ENCODE peak calls at places on chromosomes 11 and 22, in seven cellular contexts. W is skeletal muscle cell; Q is stomach; H is CD4-positive, CD25-positive, alpha-beta regulatory T cell; I is sigmoid colon; L is iPS DF 6.9; S is RWPE2. M is an unnamed sample.

GRCh38 chr22:23804781-23805291 is 18.1 kb downstream of the SMARCB1 start:
- DNase-seq in W (no peak), Q (no peak), H (no peak), I (no peak), L (no peak), S (no peak), M (no peak)

GRCh38 chr11:105780781-105781525 is 171.1 kb downstream of the GRIA4 start:
- DNase-seq in W (no peak), Q (no peak), H (no peak), I (no peak), L (no peak), S (no peak), M (no peak)

GRCh38 chr11:1350086-1350725 is 39.5 kb upstream of the BRSK2 start:
- DNase-seq in W (no peak), Q (no peak), H (no peak), I (peak; percentile 46), L (no peak), S (no peak), M (no peak)

GRCh38 chr11:18282626-18283025 is 16.6 kb downstream of the SAA1 start:
- DNase-seq in W (no peak), Q (no peak), H (no peak), I (no peak), L (no peak), S (no peak), M (no peak)

GRCh38 chr22:25970348-25970995 is 198.8 kb upstream of the SEZ6L start:
- DNase-seq in W (no peak), Q (no peak), H (no peak), I (no peak), L (no peak), S (no peak), M (peak; percentile 19)

GRCh38 chr22:32623943-32624342 is 149.3 kb downstream of the FBXO7 start:
- DNase-seq in W (peak; percentile 79), Q (peak; percentile 41), H (no peak), I (peak; percentile 90), L (no peak), S (no peak), M (no peak)

GRCh38 chr11:68855205-68855978 is 13.7 kb upstream of the CPT1A start:
- DNase-seq in W (no peak), Q (no peak), H (peak; percentile 29), I (no peak), L (no peak), S (no peak), M (peak; percentile 33)

GRCh38 chr11:57649826-57650738 is at the start of gene YPEL4:
- DNase-seq in W (peak; percentile 61), Q (no peak), H (peak; percentile 76), I (peak; percentile 84), L (no peak), S (no peak), M (no peak)

GRCh38 chr11:15688351-15688792 is 573.6 kb downstream of the INSC start:
- DNase-seq in W (peak; percentile 9), Q (no peak), H (no peak), I (no peak), L (no peak), S (no peak), M (no peak)

GRCh38 chr11:35554491-35555237 is 29.2 kb upstream of the PAMR1 start:
- DNase-seq in W (no peak), Q (no peak), H (no peak), I (no peak), L (no peak), S (no peak), M (no peak)

GRCh38 chr22:24141586-24141985 is 39.7 kb upstream of the SUSD2 start:
- DNase-seq in W (no peak), Q (no peak), H (peak; percentile 59), I (no peak), L (no peak), S (no peak), M (no peak)

GRCh38 chr11:126732981-126733380 is 267.6 kb downstream of the KIRREL3 start:
- DNase-seq in W (no peak), Q (no peak), H (no peak), I (no peak), L (no peak), S (no peak), M (no peak)

GRCh38 chr22:44091021-44091721 is 67.1 kb downstream of the PARVB start:
- DNase-seq in W (no peak), Q (no peak), H (peak; percentile 69), I (peak; percentile 62), L (no peak), S (peak; percentile 30), M (peak; percentile 29)

GRCh38 chr11:93100211-93100610 is 97.6 kb downstream of the SLC36A4 start:
- DNase-seq in W (peak; percentile 25), Q (no peak), H (no peak), I (no peak), L (no peak), S (no peak), M (no peak)

GRCh38 chr11:111091341-111091740 is 154.2 kb upstream of the POU2AF2 start:
- DNase-seq in W (no peak), Q (no peak), H (no peak), I (no peak), L (no peak), S (no peak), M (no peak)

GRCh38 chr11:67057410-67057757 is 737 bp downstream of the RHOD start:
- DNase-seq in W (no peak), Q (no peak), H (no peak), I (no peak), L (no peak), S (no peak), M (no peak)

GRCh38 chr22:26229910-26230309 is 60.6 kb downstream of the SEZ6L start:
- DNase-seq in W (no peak), Q (no peak), H (no peak), I (no peak), L (no peak), S (no peak), M (no peak)

GRCh38 chr11:108933630-108934029 is 268.8 kb downstream of the DDX10 start:
- DNase-seq in W (no peak), Q (no peak), H (no peak), I (no peak), L (no peak), S (no peak), M (no peak)

GRCh38 chr11:123429851-123430735 is at the start of gene GRAMD1B:
- DNase-seq in W (no peak), Q (peak; percentile 47), H (peak; percentile 87), I (no peak), L (peak; percentile 33), S (peak; percentile 65), M (peak; percentile 83)

GRCh38 chr11:84691830-84692229 is 935.3 kb downstream of the DLG2 start:
- DNase-seq in W (no peak), Q (no peak), H (no peak), I (no peak), L (no peak), S (no peak), M (no peak)

GRCh38 chr11:125174057-125174456 is 9.5 kb downstream of the PKNOX2 start:
- DNase-seq in W (no peak), Q (no peak), H (no peak), I (no peak), L (no peak), S (peak; percentile 10), M (no peak)

GRCh38 chr11:2390871-2391662 is 9.5 kb upstream of the TSSC4 start:
- DNase-seq in W (peak; percentile 41), Q (no peak), H (no peak), I (peak; percentile 95), L (no peak), S (no peak), M (peak; percentile 66)

GRCh38 chr11:121723261-121723741 is 270.5 kb upstream of the SORL1-AS1 start:
- DNase-seq in W (no peak), Q (no peak), H (no peak), I (peak; percentile 75), L (no peak), S (no peak), M (peak; percentile 58)

DNA sequence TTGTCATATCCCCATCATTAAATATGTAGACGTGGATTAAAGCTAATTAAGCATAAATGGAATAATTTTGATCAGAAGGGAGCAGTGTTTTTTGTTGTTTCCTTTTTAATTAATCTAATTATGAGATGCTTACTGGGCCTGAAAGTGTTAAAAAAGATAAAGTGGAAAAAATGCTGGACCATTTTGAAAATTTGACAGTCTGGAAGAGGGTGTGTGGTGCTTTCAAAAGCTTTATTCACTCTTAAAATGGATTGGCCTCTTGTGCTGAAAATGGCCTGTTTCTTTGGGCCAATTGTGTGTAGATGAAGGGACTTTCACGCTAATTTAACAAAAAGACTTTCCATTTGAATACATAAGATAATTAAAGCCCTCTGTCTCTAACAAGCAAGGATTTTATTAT is 1.8 kb downstream of the TNRC6B start:
- DNase-seq in W (no peak), Q (no peak), H (no peak), I (no peak), L (no peak), S (no peak), M (no peak)
- H3K4me3 ChIP-seq in W (peak overlapping the region; percentile 73), Q (peak overlapping the region; percentile 54), H (peak overlapping the region; percentile 100), I (peak overlapping the region; percentile 52), L (peak overlapping the region; percentile 10), S (peak overlapping the region; percentile 52), M (peak overlapping the region; percentile 96)

DNA sequence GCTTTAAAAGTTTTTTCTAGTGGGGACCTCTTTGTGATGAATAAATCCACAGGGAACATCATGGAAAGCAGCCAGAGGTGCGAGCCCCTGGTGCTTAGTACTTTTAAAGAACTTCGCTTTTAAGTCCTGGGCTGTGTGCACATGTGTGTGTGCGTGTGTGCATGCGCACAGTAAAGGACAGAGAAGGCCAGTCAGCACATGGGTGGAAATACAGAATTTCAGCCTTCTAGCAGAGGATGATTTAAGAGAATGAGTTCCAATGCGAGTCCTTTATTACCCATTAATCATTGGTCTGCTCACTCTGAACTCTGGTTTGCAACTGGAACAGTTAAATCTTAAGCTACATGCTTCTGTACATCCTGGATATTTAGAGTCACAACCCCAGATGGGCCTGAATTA is 18.9 kb downstream of the TEAD1 start:
- DNase-seq in W (no peak), Q (no peak), H (no peak), I (no peak), L (no peak), S (no peak), M (no peak)
- H3K4me3 ChIP-seq in W (peak overlapping the region; percentile 28), Q (no peak overlapping the region), H (no peak overlapping the region), I (no peak overlapping the region), L (no peak overlapping the region), S (no peak overlapping the region), M (peak overlapping the region; percentile 16)

GRCh38 chr22:19576460-19577421 is 52.5 kb upstream of the CLDN5 start:
- DNase-seq in W (no peak), Q (no peak), H (peak; percentile 88), I (peak; percentile 63), L (no peak), S (no peak), M (peak; percentile 55)
- H3K4me3 ChIP-seq in W (no peak overlapping the region), Q (no peak overlapping the region), H (peak overlapping the region; percentile 31), I (no peak overlapping the region), L (no peak overlapping the region), S (no peak overlapping the region), M (no peak overlapping the region)

GRCh38 chr11:13210424-13210823 is 67.2 kb upstream of the BMAL1 start:
- DNase-seq in W (peak; percentile 32), Q (peak; percentile 73), H (peak; percentile 43), I (peak; percentile 74), L (no peak), S (no peak), M (peak; percentile 59)

GRCh38 chr11:13209379-13209778 is 68.2 kb upstream of the BMAL1 start:
- DNase-seq in W (no peak), Q (no peak), H (no peak), I (no peak), L (no peak), S (no peak), M (no peak)

GRCh38 chr11:13207270-13207664 is 70.3 kb upstream of the BMAL1 start:
- DNase-seq in W (no peak), Q (no peak), H (no peak), I (no peak), L (no peak), S (no peak), M (no peak)

GRCh38 chr11:13207665-13208594 is 69.7 kb upstream of the BMAL1 start:
- DNase-seq in W (peak; percentile 75), Q (no peak), H (peak; percentile 73), I (no peak), L (no peak), S (no peak), M (no peak)

GRCh38 chr11:13208921-13209320 is 68.7 kb upstream of the BMAL1 start:
- DNase-seq in W (no peak), Q (no peak), H (no peak), I (no peak), L (no peak), S (no peak), M (no peak)
- H3K4me3 ChIP-seq in W (no peak overlapping the region), Q (no peak overlapping the region), H (no peak overlapping the region), I (no peak overlapping the region), L (no peak overlapping the region), S (no peak overlapping the region), M (no peak overlapping the region)

M was measured in BE2C.